ENCODE peak calls at places on chromosomes 11 and 22, in four cellular contexts. Q, U, G and E are unnamed samples.
A peak's percentile ranks its signal among the peaks of the same experiment; 100 is the strongest.

GRCh38 chr11:110529043-110529442 is 99.3 kb downstream of the FDX1 start:
- DNase-seq in Q (no peak), U (peak; percentile 4), G (no peak), E (no peak)

GRCh38 chr22:21815958-21816357 is 51.5 kb downstream of the MAPK1 start:
- DNase-seq in Q (no peak), U (no peak), G (no peak), E (no peak)

GRCh38 chr11:111637885-111638284 is 35.6 kb downstream of the SIK2 start:
- DNase-seq in Q (no peak), U (no peak), G (no peak), E (no peak)

GRCh38 chr11:9142732-9143131 is 51.3 kb upstream of the SCUBE2 start:
- DNase-seq in Q (no peak), U (no peak), G (no peak), E (no peak)

GRCh38 chr11:120013325-120014250 is 124.3 kb downstream of the TRIM29 start:
- DNase-seq in Q (no peak), U (peak; percentile 57), G (peak; percentile 57), E (peak; percentile 42)

GRCh38 chr11:111557425-111558111 is 17.0 kb downstream of the LAYN start:
- DNase-seq in Q (no peak), U (no peak), G (no peak), E (no peak)

GRCh38 chr11:126404367-126404766 is 48.9 kb downstream of the ST3GAL4 start:
- DNase-seq in Q (no peak), U (no peak), G (no peak), E (no peak)

GRCh38 chr22:21044931-21045584 is 688 bp upstream of the LRRC74B start:
- DNase-seq in Q (peak; percentile 51), U (peak; percentile 93), G (peak; percentile 48), E (no peak)

GRCh38 chr11:86625544-86625943 is 46.9 kb downstream of the ME3 start:
- DNase-seq in Q (no peak), U (no peak), G (no peak), E (no peak)

GRCh38 chr22:50090141-50090714 is 422 bp downstream of the MOV10L1 start:
- DNase-seq in Q (peak; percentile 78), U (no peak), G (no peak), E (no peak)

GRCh38 chr11:8714622-8715225 is 32.1 kb downstream of the RPL27A start:
- DNase-seq in Q (no peak), U (no peak), G (no peak), E (no peak)

GRCh38 chr22:26756675-26757293 is 99.4 kb downstream of the MIAT start:
- DNase-seq in Q (peak; percentile 87), U (peak; percentile 65), G (peak; percentile 67), E (peak; percentile 48)

GRCh38 chr22:31083923-31084810 is 3.0 kb downstream of the SMTN start:
- DNase-seq in Q (no peak), U (no peak), G (peak; percentile 31), E (peak; percentile 13)

GRCh38 chr11:10067629-10068300 is 226.3 kb downstream of the SBF2 start:
- DNase-seq in Q (no peak), U (no peak), G (no peak), E (no peak)

GRCh38 chr22:49543876-49544275 is 283.8 kb downstream of the BRD1 start:
- DNase-seq in Q (peak; percentile 38), U (no peak), G (no peak), E (no peak)

GRCh38 chr11:6636480-6636879 is 17.3 kb upstream of the TPP1 start:
- DNase-seq in Q (no peak), U (no peak), G (no peak), E (no peak)

GRCh38 chr11:68009391-68010000 is 631 bp upstream of the ALDH3B1 start:
- DNase-seq in Q (peak; percentile 45), U (no peak), G (no peak), E (no peak)

GRCh38 chr11:12224537-12224893 is 114.1 kb downstream of the MICAL2 start:
- DNase-seq in Q (peak; percentile 91), U (peak; percentile 88), G (peak; percentile 84), E (peak; percentile 76)

GRCh38 chr11:133955091-133955846 is 1.5 kb downstream of the IGSF9B start:
- DNase-seq in Q (peak; percentile 74), U (no peak), G (peak; percentile 90), E (peak; percentile 73)

GRCh38 chr11:47983464-47984397 is 3.4 kb downstream of the PTPRJ start:
- DNase-seq in Q (no peak), U (no peak), G (no peak), E (no peak)

GRCh38 chr22:36350751-36351594 is 36.8 kb downstream of the MYH9 start:
- DNase-seq in Q (no peak), U (peak; percentile 88), G (no peak), E (no peak)

GRCh38 chr11:129320485-129320884 is 55.2 kb upstream of the BARX2 start:
- DNase-seq in Q (no peak), U (no peak), G (no peak), E (no peak)

GRCh38 chr11:73325036-73325981 is 17.2 kb downstream of the ARHGEF17 start:
- DNase-seq in Q (no peak), U (peak; percentile 26), G (no peak), E (no peak)

GRCh38 chr11:37946155-37946766 is 1348.2 kb upstream of the RAG2 start:
- DNase-seq in Q (no peak), U (peak; percentile 19), G (no peak), E (no peak)

GRCh38 chr11:103582351-103582909 is 454.0 kb upstream of the DDI1 start:
- DNase-seq in Q (no peak), U (no peak), G (no peak), E (no peak)

GRCh38 chr22:45321827-45322226 is 12.1 kb downstream of the FAM118A start:
- DNase-seq in Q (no peak), U (no peak), G (no peak), E (no peak)

GRCh38 chr11:111450480-111451320 is 61.5 kb downstream of the BTG4 start:
- DNase-seq in Q (no peak), U (peak; percentile 8), G (no peak), E (no peak)

GRCh38 chr11:92225563-92226308 is 1.1 kb downstream of the FAT3 start:
- DNase-seq in Q (peak; percentile 76), U (peak; percentile 65), G (peak; percentile 27), E (peak; percentile 11)

GRCh38 chr22:17057959-17058814 is 26.6 kb upstream of the IL17RA start:
- DNase-seq in Q (no peak), U (peak; percentile 72), G (peak; percentile 64), E (peak; percentile 65)

GRCh38 chr11:74020537-74020936 is 11.7 kb upstream of the UCP3 start:
- DNase-seq in Q (no peak), U (no peak), G (no peak), E (no peak)

GRCh38 chr11:106424111-106424510 is 346.6 kb downstream of the AASDHPPT start:
- DNase-seq in Q (no peak), U (peak; percentile 2), G (no peak), E (no peak)

GRCh38 chr11:25970726-25971508 is 361.0 kb upstream of the ANO3 start:
- DNase-seq in Q (no peak), U (no peak), G (no peak), E (no peak)

GRCh38 chr11:114233755-114234154 is 62.4 kb upstream of the NNMT start:
- DNase-seq in Q (no peak), U (no peak), G (no peak), E (no peak)
- H3K4me1 ChIP-seq in Q (peaks cover 3% of the 10 kb centered on the region), U (no peaks in the 10 kb centered on the region), G (peaks cover 59% of the 10 kb centered on the region), E (peaks cover 68% of the 10 kb centered on the region)

GRCh38 chr11:104970756-104971155 is 2.4 kb upstream of the CASP4 start:
- DNase-seq in Q (no peak), U (no peak), G (no peak), E (no peak)

GRCh38 chr11:104967493-104968364 is 645 bp downstream of the CASP4 start:
- DNase-seq in Q (no peak), U (no peak), G (no peak), E (no peak)

GRCh38 chr11:104965735-104966134 is 2.6 kb downstream of the CASP4 start:
- DNase-seq in Q (no peak), U (no peak), G (no peak), E (no peak)

GRCh38 chr11:104968365-104968855 is at the start of gene CASP4:
- DNase-seq in Q (no peak), U (no peak), G (no peak), E (no peak)

DNA sequence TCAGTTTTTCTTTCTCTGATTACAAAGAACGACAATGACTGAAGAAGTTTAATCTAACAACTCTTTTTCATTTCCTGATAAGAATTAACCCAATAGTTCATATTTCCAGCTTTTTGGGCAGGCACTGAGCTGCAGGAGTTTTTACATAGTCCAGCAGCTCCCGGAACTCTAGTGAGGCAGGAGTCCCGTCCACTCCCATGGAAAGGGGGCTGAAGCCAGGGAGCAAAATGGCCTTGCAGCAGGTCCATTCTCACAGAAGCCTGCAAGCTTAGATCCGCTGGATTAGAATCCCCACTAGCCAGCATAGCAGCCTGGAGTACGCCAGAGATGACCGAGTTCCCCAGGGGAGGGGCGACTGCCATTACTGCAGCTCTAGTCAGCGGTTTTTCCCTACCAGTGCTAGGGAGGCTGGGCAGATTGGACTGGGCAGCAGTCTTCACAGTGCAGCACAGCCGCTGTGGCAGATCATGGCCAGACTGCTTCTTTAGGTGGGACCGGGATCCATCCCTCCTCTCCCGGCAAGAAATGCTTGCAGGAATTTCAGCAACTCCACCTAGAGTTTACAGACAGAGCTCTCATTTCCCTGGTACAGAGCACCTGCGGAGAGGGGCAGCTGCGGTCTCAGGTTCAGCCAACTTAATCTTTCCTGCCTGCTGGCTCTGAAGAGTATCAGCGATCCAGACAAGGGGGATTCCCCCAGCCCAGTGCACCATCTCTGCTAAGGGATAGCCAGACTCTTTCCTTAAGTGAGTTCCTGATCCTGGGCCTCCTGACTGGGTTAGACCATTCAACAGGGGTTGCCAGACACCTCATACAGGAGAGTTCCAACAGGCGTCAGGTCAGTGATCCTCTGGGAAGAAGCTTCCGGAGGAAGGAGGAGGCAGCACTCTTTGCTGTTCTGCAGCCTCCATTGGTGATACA is 742 bp upstream of the CASP4 start:
- DNase-seq in Q (peak; percentile 57), U (no peak), G (peak; percentile 36), E (peak; percentile 32)
- H3K27ac ChIP-seq in Q (peak overlapping the region; percentile 95), U (no peak overlapping the region), G (peak overlapping the region; percentile 51), E (peak overlapping the region; percentile 86)

DNA sequence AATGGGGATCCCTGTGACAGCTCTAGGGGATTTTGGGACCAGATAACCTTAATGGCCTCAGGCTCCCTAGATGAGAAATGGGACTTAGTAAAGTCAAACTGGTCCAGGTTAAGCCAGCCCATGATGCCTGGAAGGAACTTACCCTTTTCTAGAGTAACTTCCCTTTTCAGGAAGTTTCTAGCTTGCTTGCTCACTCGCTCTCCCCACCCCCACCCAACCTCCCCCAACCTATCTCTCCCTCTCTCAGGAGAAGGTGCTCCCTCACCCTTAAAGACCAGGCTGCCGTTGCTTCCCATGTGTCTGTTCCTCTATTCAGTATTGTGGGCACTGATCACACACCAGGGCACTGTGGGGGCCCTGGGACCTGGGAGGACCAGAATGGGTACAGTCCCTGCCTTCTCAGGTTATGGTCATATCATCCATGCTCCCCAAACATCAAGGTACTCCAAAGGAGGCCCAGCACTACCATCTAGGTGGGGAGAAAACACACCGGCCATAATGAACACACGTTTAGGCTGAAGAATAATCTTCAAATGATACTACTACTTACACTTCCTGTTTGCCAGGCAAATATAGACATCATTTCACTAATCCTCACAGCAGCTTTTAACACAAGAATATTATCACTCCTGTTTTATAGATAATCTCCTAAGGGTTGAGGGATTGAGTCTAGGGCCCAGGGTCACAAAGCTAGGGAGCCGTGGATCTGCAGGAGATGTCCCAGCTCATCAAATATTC is 18.2 kb downstream of the KCNQ1OT1 start:
- DNase-seq in Q (no peak), U (no peak), G (no peak), E (no peak)
- H3K4me1 ChIP-seq in Q (no peaks in the 10 kb centered on the region), U (peaks cover 4% of the 10 kb centered on the region), G (no peaks in the 10 kb centered on the region), E (no peaks in the 10 kb centered on the region)

DNA sequence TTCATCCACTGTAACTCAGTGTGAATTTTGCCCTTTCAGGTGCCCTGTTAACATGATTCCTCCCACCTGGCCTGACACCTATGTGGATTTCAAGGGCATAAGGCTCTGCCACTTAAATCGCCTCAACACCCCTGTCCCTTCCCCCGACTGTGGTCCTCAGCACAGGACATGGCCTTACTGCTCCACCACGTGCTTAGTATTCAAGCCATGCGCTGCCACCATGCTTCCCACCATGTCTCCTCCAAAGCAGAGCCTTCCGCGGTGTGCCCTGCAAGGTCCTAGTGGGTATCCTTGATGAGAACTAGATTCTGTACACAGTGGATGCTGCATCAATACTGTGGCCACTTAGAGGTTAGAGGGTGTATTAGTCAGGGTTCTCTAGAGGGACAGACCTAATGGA is 51.9 kb downstream of the BUD13 start:
- DNase-seq in Q (no peak), U (no peak), G (no peak), E (no peak)
- H3K27ac ChIP-seq in Q (no peak overlapping the region), U (no peak overlapping the region), G (no peak overlapping the region), E (no peak overlapping the region)